ENCODE peak calls at places on chromosomes 3 and 15, in five cellular contexts. One of them, this sample, is unnamed.

GRCh38 chr3:123202451-123202850 is 708 bp downstream of the SEC22A start:
- DNase-seq in hypothalamus: no peak
- DNase-seq in progenitor cell of endocrine pancreas: no peak
- DNase-seq in GM04504: no peak
- DNase-seq in NCI-H1417: no peak
- DNase-seq in this sample: no peak

GRCh38 chr3:112638327-112639020 is 2.5 kb downstream of the CCDC80 start:
- DNase-seq in hypothalamus: peak; percentile 23
- DNase-seq in progenitor cell of endocrine pancreas: no peak
- DNase-seq in NCI-H1417: no peak
- DNase-seq in GM04504: no peak
- DNase-seq in this sample: no peak

GRCh38 chr3:54731697-54732445 is 196.0 kb downstream of the LRTM1 start:
- DNase-seq in hypothalamus: no peak
- DNase-seq in progenitor cell of endocrine pancreas: no peak
- DNase-seq in GM04504: peak; percentile 4
- DNase-seq in NCI-H1417: peak; percentile 3
- DNase-seq in this sample: no peak

GRCh38 chr3:162704238-162704637 is 1207.6 kb downstream of the OTOL1 start:
- DNase-seq in GM04504: no peak
- DNase-seq in NCI-H1417: no peak
- DNase-seq in progenitor cell of endocrine pancreas: no peak
- DNase-seq in hypothalamus: no peak
- DNase-seq in this sample: no peak

GRCh38 chr15:100769975-100770340 is 109.7 kb upstream of the ALDH1A3 start:
- DNase-seq in hypothalamus: no peak
- DNase-seq in progenitor cell of endocrine pancreas: no peak
- DNase-seq in GM04504: no peak
- DNase-seq in NCI-H1417: no peak
- DNase-seq in this sample: no peak

GRCh38 chr3:33211444-33211843 is 7.2 kb downstream of the SUSD5 start:
- DNase-seq in progenitor cell of endocrine pancreas: no peak
- DNase-seq in NCI-H1417: no peak
- DNase-seq in hypothalamus: no peak
- DNase-seq in GM04504: peak; percentile 53
- DNase-seq in this sample: no peak

GRCh38 chr15:53586815-53587214 is 172.6 kb downstream of the WDR72 start:
- DNase-seq in NCI-H1417: peak; percentile 48
- DNase-seq in progenitor cell of endocrine pancreas: peak; percentile 39
- DNase-seq in GM04504: no peak
- DNase-seq in hypothalamus: peak; percentile 2
- DNase-seq in this sample: no peak

GRCh38 chr3:93989241-93989640 is 9.3 kb downstream of the ARL13B start:
- DNase-seq in NCI-H1417: no peak
- DNase-seq in hypothalamus: no peak
- DNase-seq in GM04504: no peak
- DNase-seq in progenitor cell of endocrine pancreas: no peak
- DNase-seq in this sample: no peak

GRCh38 chr3:66393486-66394260 is 107.1 kb downstream of the LRIG1 start:
- DNase-seq in progenitor cell of endocrine pancreas: no peak
- DNase-seq in NCI-H1417: peak; percentile 11
- DNase-seq in hypothalamus: no peak
- DNase-seq in GM04504: no peak
- DNase-seq in this sample: no peak

GRCh38 chr15:100256985-100257650 is 84.7 kb downstream of the ADAMTS17 start:
- DNase-seq in hypothalamus: no peak
- DNase-seq in NCI-H1417: no peak
- DNase-seq in progenitor cell of endocrine pancreas: no peak
- DNase-seq in GM04504: no peak
- DNase-seq in this sample: no peak

GRCh38 chr3:188164248-188164687 is 10.3 kb downstream of the LPP start:
- DNase-seq in hypothalamus: no peak
- DNase-seq in GM04504: no peak
- DNase-seq in progenitor cell of endocrine pancreas: no peak
- DNase-seq in NCI-H1417: no peak
- DNase-seq in this sample: no peak

GRCh38 chr3:134008630-134009156 is 21.0 kb downstream of the SLCO2A1 start:
- DNase-seq in GM04504: peak; percentile 73
- DNase-seq in progenitor cell of endocrine pancreas: no peak
- DNase-seq in NCI-H1417: no peak
- DNase-seq in hypothalamus: no peak
- DNase-seq in this sample: no peak

GRCh38 chr15:73909616-73910015 is 16.6 kb upstream of the LOXL1 start:
- DNase-seq in GM04504: no peak
- DNase-seq in hypothalamus: no peak
- DNase-seq in NCI-H1417: no peak
- DNase-seq in progenitor cell of endocrine pancreas: no peak
- DNase-seq in this sample: no peak

GRCh38 chr3:9730747-9731205 is 759 bp upstream of the BRPF1 start:
- DNase-seq in NCI-H1417: no peak
- DNase-seq in hypothalamus: no peak
- DNase-seq in progenitor cell of endocrine pancreas: no peak
- DNase-seq in GM04504: no peak
- DNase-seq in this sample: peak; percentile 84

GRCh38 chr3:64203216-64203615 is 22.1 kb downstream of the PRICKLE2 start:
- DNase-seq in NCI-H1417: no peak
- DNase-seq in progenitor cell of endocrine pancreas: no peak
- DNase-seq in hypothalamus: no peak
- DNase-seq in GM04504: no peak
- DNase-seq in this sample: no peak

GRCh38 chr3:114866430-114866829 is 280.7 kb downstream of the ZBTB20 start:
- DNase-seq in progenitor cell of endocrine pancreas: no peak
- DNase-seq in GM04504: no peak
- DNase-seq in NCI-H1417: no peak
- DNase-seq in hypothalamus: no peak
- DNase-seq in this sample: no peak

GRCh38 chr3:46953265-46954010 is 23.1 kb downstream of the CCDC12 start:
- DNase-seq in progenitor cell of endocrine pancreas: no peak
- DNase-seq in NCI-H1417: no peak
- DNase-seq in hypothalamus: no peak
- DNase-seq in GM04504: no peak
- DNase-seq in this sample: no peak

GRCh38 chr15:74053941-74054529 is 28.3 kb downstream of the GOLGA6A start:
- DNase-seq in GM04504: peak; percentile 37
- DNase-seq in NCI-H1417: peak; percentile 77
- DNase-seq in progenitor cell of endocrine pancreas: peak; percentile 41
- DNase-seq in hypothalamus: peak; percentile 33
- DNase-seq in this sample: peak; percentile 15

GRCh38 chr15:58608129-58608590 is 141.3 kb downstream of the ADAM10 start:
- DNase-seq in NCI-H1417: no peak
- DNase-seq in progenitor cell of endocrine pancreas: no peak
- DNase-seq in hypothalamus: no peak
- DNase-seq in GM04504: no peak
- DNase-seq in this sample: no peak

GRCh38 chr15:66879968-66880367 is 177.9 kb downstream of the SMAD6 start:
- DNase-seq in GM04504: no peak
- DNase-seq in hypothalamus: no peak
- DNase-seq in progenitor cell of endocrine pancreas: no peak
- DNase-seq in NCI-H1417: no peak
- DNase-seq in this sample: no peak

GRCh38 chr3:109353057-109353456 is 15.7 kb upstream of the DPPA4 start:
- DNase-seq in GM04504: no peak
- DNase-seq in hypothalamus: no peak
- DNase-seq in progenitor cell of endocrine pancreas: no peak
- DNase-seq in NCI-H1417: no peak
- DNase-seq in this sample: peak; percentile 22